ENCODE peak calls at places on chromosomes 2 and 18, in ten cellular contexts. F, H, J, T, R, Y, W, E, D and O are unnamed samples.

GRCh38 chr2:196992466-196992865 is 66.0 kb upstream of the PGAP1 start:
- DNase-seq in W (no peak), J (no peak), E (no peak), F (no peak), R (no peak), Y (no peak), D (no peak), T (no peak), H (no peak), O (no peak)

GRCh38 chr2:56184500-56184996 is 758 bp downstream of the CCDC85A start:
- DNase-seq in D (peak), T (no peak), F (no peak), E (peak), Y (peak), W (no peak), H (peak), J (peak), R (no peak), O (peak)

GRCh38 chr2:165003443-165004130 is 48.3 kb upstream of the SLC38A11 start:
- DNase-seq in H (no peak), F (no peak), T (no peak), D (no peak), J (no peak), Y (no peak), R (no peak), E (no peak), W (no peak), O (no peak)

GRCh38 chr2:6960659-6961058 is 43.4 kb downstream of the RNF144A start:
- DNase-seq in R (no peak), Y (peak), F (no peak), J (peak), H (no peak), D (no peak), T (no peak), W (no peak), E (no peak), O (no peak)

GRCh38 chr2:117902933-117903332 is 88.4 kb downstream of the DDX18 start:
- DNase-seq in F (no peak), R (no peak), J (no peak), Y (no peak), T (no peak), D (no peak), W (no peak), H (no peak), E (no peak), O (no peak)

GRCh38 chr2:58466803-58467202 is 225.7 kb upstream of the FANCL start:
- DNase-seq in J (no peak), E (no peak), H (no peak), T (no peak), D (no peak), W (no peak), R (no peak), F (no peak), Y (no peak), O (peak)

GRCh38 chr2:196453613-196454047 is 185.9 kb upstream of the CCDC150 start:
- DNase-seq in H (no peak), F (no peak), E (peak), W (peak), Y (peak), T (peak), R (no peak), D (peak), J (peak), O (peak)

GRCh38 chr2:160666677-160667061 is 173.1 kb upstream of the RBMS1 start:
- DNase-seq in Y (no peak), J (no peak), E (no peak), D (no peak), F (no peak), T (peak), H (no peak), W (no peak), R (no peak), O (peak)

GRCh38 chr2:74759991-74760390 is 73.9 kb upstream of the HK2 start:
- DNase-seq in J (peak), H (no peak), W (no peak), R (no peak), D (no peak), T (no peak), Y (peak), F (no peak), E (no peak), O (no peak)

GRCh38 chr18:2538844-2539243 is 32.5 kb downstream of the METTL4 start:
- DNase-seq in H (no peak), D (peak), Y (peak), W (no peak), J (no peak), E (no peak), F (no peak), R (no peak), T (no peak), O (no peak)

GRCh38 chr18:25675123-25675850 is 323.3 kb upstream of the ZNF521 start:
- DNase-seq in R (no peak), E (no peak), F (no peak), W (no peak), H (no peak), T (no peak), D (no peak), Y (no peak), J (no peak), O (no peak)

GRCh38 chr2:62362561-62362960 is 143.4 kb downstream of the TMEM17 start:
- DNase-seq in H (peak), T (no peak), R (no peak), W (no peak), J (peak), E (no peak), D (no peak), Y (no peak), F (no peak), O (no peak)

GRCh38 chr2:5493256-5493655 is 198.9 kb upstream of the SOX11 start:
- DNase-seq in H (no peak), Y (no peak), E (no peak), R (no peak), F (no peak), D (no peak), W (no peak), J (no peak), T (no peak), O (no peak)

GRCh38 chr2:159925975-159926374 is 128.0 kb upstream of the CD302 start:
- DNase-seq in R (no peak), D (no peak), H (no peak), J (no peak), Y (no peak), F (no peak), T (no peak), E (no peak), W (no peak), O (no peak)

GRCh38 chr2:112685167-112685884 is 35.5 kb upstream of the NT5DC4 start:
- DNase-seq in E (no peak), H (no peak), F (no peak), Y (no peak), J (no peak), R (no peak), T (no peak), W (no peak), D (no peak), O (peak)

GRCh38 chr2:68466361-68466777 is 725 bp downstream of the FBXO48 start:
- DNase-seq in R (no peak), J (peak), H (no peak), D (no peak), T (peak), F (no peak), Y (peak), E (peak), W (peak), O (peak)

GRCh38 chr2:169983506-169983905 is 156.3 kb downstream of the UBR3 start:
- DNase-seq in F (no peak), E (no peak), T (no peak), J (peak), R (no peak), D (no peak), Y (no peak), W (no peak), H (no peak), O (no peak)

GRCh38 chr18:48878471-48878870 is 72.3 kb downstream of the SMAD7 start:
- DNase-seq in H (no peak), W (no peak), J (no peak), T (no peak), E (no peak), F (no peak), R (peak), D (no peak), Y (no peak), O (no peak)

GRCh38 chr2:148298201-148298600 is 277.3 kb downstream of the MBD5 start:
- DNase-seq in F (no peak), R (no peak), W (peak), D (no peak), T (peak), E (no peak), Y (no peak), H (no peak), J (peak), O (no peak)

GRCh38 chr2:204479557-204479956 is 65.7 kb upstream of the PARD3B start:
- DNase-seq in R (no peak), T (peak), F (no peak), J (peak), E (peak), W (no peak), Y (peak), H (no peak), D (no peak), O (no peak)

GRCh38 chr2:8039732-8040131 is 642.1 kb upstream of the ID2 start:
- DNase-seq in E (no peak), J (no peak), T (no peak), F (no peak), D (no peak), R (no peak), W (no peak), H (no peak), Y (no peak), O (no peak)

GRCh38 chr2:151388011-151388410 is 21.7 kb upstream of the RIF1 start:
- DNase-seq in H (no peak), T (no peak), W (no peak), E (no peak), F (no peak), D (no peak), Y (no peak), J (no peak), R (no peak), O (no peak)

GRCh38 chr2:192438239-192438638 is 243.5 kb upstream of the TMEFF2 start:
- DNase-seq in E (no peak), D (no peak), J (no peak), F (no peak), Y (no peak), H (no peak), W (no peak), T (no peak), R (no peak), O (no peak)

GRCh38 chr2:73290049-73290839 is 3.1 kb downstream of the EGR4 start:
- DNase-seq in J (peak), Y (peak), E (peak), F (no peak), R (no peak), W (peak), T (peak), H (no peak), D (peak), O (peak)

GRCh38 chr2:44741507-44741906 is 200.0 kb upstream of the SIX3 start:
- DNase-seq in D (no peak), J (no peak), W (no peak), R (no peak), T (peak), Y (peak), E (no peak), F (no peak), H (no peak), O (no peak)

GRCh38 chr2:173354073-173354600 is 535 bp upstream of the CDCA7 start:
- DNase-seq in E (no peak), F (no peak), D (peak), Y (peak), W (peak), T (no peak), R (no peak), H (peak), J (peak), O (peak)

GRCh38 chr2:182210669-182211068 is 216.2 kb downstream of the PDE1A start:
- DNase-seq in J (no peak), F (no peak), D (no peak), Y (no peak), E (no peak), H (no peak), T (no peak), R (no peak), W (no peak), O (no peak)